ENCODE peak calls at places on chromosomes 1 and 21, in five cellular contexts. X is K562, G is keratinocyte, H is astrocyte, R is neuronal stem cell. I is an unnamed sample.

GRCh38 chr1:55128418-55128817 is 86.7 kb downstream of the USP24 start:
- DNase-seq in G (no peak), H (no peak), X (no peak), R (no peak), I (no peak)

GRCh38 chr1:156480411-156481192 is 20.0 kb downstream of the MEF2D start:
- DNase-seq in R (no peak), H (no peak), G (no peak), X (peak), I (peak)

GRCh38 chr1:77271851-77272250 is 10.0 kb upstream of the AK5 start:
- DNase-seq in G (no peak), H (peak), X (no peak), R (no peak), I (no peak)

GRCh38 chr1:56978819-56979218 is 13.0 kb upstream of the C8B start:
- DNase-seq in G (no peak), H (no peak), R (no peak), X (no peak), I (no peak)

GRCh38 chr1:235918481-235918880 is 51.8 kb upstream of the LYST start:
- DNase-seq in H (no peak), R (no peak), X (no peak), G (no peak), I (no peak)

GRCh38 chr21:38794978-38795377 is 10.8 kb upstream of the ETS2 start:
- DNase-seq in R (no peak), G (no peak), X (no peak), H (no peak), I (no peak)

GRCh38 chr1:153443486-153443885 is 17.0 kb downstream of the S100A7 start:
- DNase-seq in G (no peak), R (no peak), X (no peak), H (no peak), I (no peak)

GRCh38 chr1:37497832-37498231 is 16.7 kb downstream of the MEAF6 start:
- DNase-seq in G (no peak), R (no peak), H (no peak), X (no peak), I (no peak)

GRCh38 chr1:197485790-197486189 is 217.7 kb downstream of the CRB1 start:
- DNase-seq in X (no peak), R (no peak), H (no peak), G (no peak), I (no peak)

GRCh38 chr1:71086331-71086730 is 5.5 kb upstream of the ZRANB2 start:
- DNase-seq in X (no peak), G (peak), R (no peak), H (peak), I (no peak)

GRCh38 chr1:63954187-63954586 is 180.4 kb downstream of the ROR1 start:
- DNase-seq in R (no peak), H (no peak), X (no peak), G (no peak), I (no peak)

GRCh38 chr21:26881504-26882228 is 36.5 kb upstream of the ADAMTS1 start:
- DNase-seq in X (no peak), G (no peak), R (peak), H (peak), I (no peak)

GRCh38 chr21:36059823-36060158 is 535 bp downstream of the SETD4 start:
- DNase-seq in H (no peak), G (no peak), X (peak), R (no peak), I (no peak)

GRCh38 chr1:170620164-170620563 is 43.8 kb upstream of the PRRX1 start:
- DNase-seq in H (peak), G (no peak), X (no peak), R (no peak), I (no peak)

GRCh38 chr1:33599516-33600115 is 127.2 kb downstream of the ZSCAN20 start:
- DNase-seq in X (no peak), R (no peak), H (no peak), G (no peak), I (no peak)

GRCh38 chr1:907611-908451 is 15.9 kb upstream of the SAMD11 start:
- DNase-seq in X (no peak), G (no peak), H (no peak), R (no peak), I (no peak)

GRCh38 chr1:1022322-1023090 is 2.6 kb downstream of the AGRN start:
- DNase-seq in H (no peak), X (no peak), R (no peak), G (no peak), I (no peak)

GRCh38 chr1:161733526-161733925 is 12.2 kb downstream of the FCRLB start:
- DNase-seq in X (no peak), G (no peak), H (peak), R (no peak), I (no peak)

GRCh38 chr1:52216907-52217458 is 75.1 kb downstream of the ZFYVE9 start:
- DNase-seq in H (no peak), G (no peak), R (no peak), X (no peak), I (no peak)

GRCh38 chr1:204826970-204827369 is 43.7 kb upstream of the NFASC start:
- DNase-seq in R (no peak), X (peak), H (no peak), G (no peak), I (no peak)

GRCh38 chr1:60573726-60574409 is 500.3 kb upstream of the C1orf87 start:
- DNase-seq in R (no peak), G (peak), X (no peak), H (peak), I (no peak)

GRCh38 chr1:169184812-169185211 is 78.3 kb downstream of the ATP1B1 start:
- DNase-seq in H (no peak), G (no peak), R (no peak), X (no peak), I (no peak)

GRCh38 chr1:231808990-231809389 is 182.4 kb downstream of the DISC1 start:
- DNase-seq in H (peak), R (no peak), G (no peak), X (no peak), I (no peak)

GRCh38 chr1:218339267-218339831 is 5.8 kb upstream of the TGFB2 start:
- DNase-seq in X (peak), R (no peak), H (peak), G (no peak), I (no peak)

GRCh38 chr1:3676581-3677410 is 24.5 kb downstream of the TP73 start:
- DNase-seq in H (no peak), R (no peak), X (no peak), G (no peak), I (peak)

GRCh38 chr21:45868488-45868887 is 113.1 kb upstream of the COL6A1 start:
- DNase-seq in H (no peak), R (no peak), G (no peak), X (no peak), I (no peak)

DNA sequence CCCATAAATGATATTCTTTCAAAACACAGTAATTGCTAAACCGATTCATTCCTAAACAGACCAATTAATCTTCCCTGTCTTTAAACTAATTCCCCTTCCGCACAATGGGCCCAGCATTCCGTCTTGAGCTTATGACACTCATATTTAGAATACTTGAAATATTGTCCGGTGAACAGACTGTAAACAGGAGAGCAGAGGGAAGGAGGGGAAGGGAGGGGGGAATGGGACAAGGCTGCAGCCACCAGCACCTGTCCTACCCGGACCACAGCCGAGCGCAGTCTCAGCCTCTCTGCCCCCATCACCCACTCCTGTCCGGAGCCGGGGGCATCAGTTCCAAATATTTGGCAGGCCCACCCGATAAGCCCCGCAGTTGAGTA is 112.8 kb upstream of the GADD45A start:
- DNase-seq in H (peak), G (no peak), X (no peak), R (no peak), I (no peak)
- H2AFZ ChIP-seq in H (no peak), G (peak), X (no peak), R (no peak), I (no peak)

GRCh38 chr1:25079048-25079447 is 149.0 kb upstream of the RUNX3 start:
- DNase-seq in X (no peak), H (no peak), G (no peak), R (no peak), I (no peak)

GRCh38 chr1:25082216-25082899 is 149.9 kb downstream of the SYF2 start:
- DNase-seq in X (no peak), R (no peak), H (peak), G (no peak), I (no peak)

GRCh38 chr1:25082995-25083394 is 149.3 kb downstream of the SYF2 start:
- DNase-seq in H (no peak), G (no peak), R (no peak), X (no peak), I (no peak)

GRCh38 chr1:25081496-25081895 is 150.8 kb downstream of the SYF2 start:
- DNase-seq in H (no peak), G (no peak), R (no peak), X (no peak), I (no peak)

DNA sequence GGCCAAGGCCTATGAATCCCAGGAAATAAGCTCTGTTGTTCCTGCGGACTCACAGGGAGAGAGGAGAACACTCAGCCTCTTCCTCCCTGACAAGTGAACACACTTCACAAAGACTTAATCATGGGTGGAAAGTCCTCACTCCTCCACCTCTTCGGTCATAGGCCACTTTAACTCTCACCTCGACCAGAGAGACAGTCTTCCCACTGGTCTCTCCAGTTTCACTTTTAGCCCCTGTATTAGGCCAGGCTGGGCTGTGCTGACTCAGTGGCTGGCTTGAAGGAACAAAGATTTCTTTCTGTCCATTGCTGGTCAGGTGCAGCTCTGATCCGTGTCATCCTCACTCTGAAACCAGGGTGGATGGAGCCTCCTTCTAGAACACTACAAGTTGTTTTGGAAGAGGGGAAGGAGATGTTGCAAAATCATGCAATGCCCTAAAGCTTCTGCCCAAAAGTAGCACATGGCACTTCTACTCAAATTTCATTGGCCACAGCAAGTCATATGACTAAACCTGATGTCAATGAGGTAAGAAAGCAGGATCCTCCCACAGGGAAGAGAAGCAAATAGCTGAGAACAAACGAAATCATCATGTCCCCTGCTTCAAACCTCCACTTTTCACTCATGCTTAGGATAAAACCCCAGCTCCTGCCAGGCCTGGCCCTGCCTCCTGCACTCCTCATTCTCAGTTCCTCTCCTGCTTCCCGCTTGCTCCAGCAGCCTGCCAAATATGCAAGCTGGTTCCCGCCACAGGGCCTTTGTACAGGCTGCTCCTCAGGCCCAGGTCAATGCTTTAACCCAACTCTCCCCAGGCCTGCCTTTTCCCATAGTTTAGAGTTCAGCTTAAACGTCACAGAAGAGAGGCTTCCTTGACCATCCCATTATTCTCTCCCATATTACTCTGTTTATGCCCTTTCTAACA is 150.5 kb upstream of the RUNX3 start:
- DNase-seq in X (peak), H (no peak), R (no peak), G (no peak), I (no peak)
- H2AFZ ChIP-seq in X (peak), H (no peak), R (no peak), G (no peak), I (peak)

DNA sequence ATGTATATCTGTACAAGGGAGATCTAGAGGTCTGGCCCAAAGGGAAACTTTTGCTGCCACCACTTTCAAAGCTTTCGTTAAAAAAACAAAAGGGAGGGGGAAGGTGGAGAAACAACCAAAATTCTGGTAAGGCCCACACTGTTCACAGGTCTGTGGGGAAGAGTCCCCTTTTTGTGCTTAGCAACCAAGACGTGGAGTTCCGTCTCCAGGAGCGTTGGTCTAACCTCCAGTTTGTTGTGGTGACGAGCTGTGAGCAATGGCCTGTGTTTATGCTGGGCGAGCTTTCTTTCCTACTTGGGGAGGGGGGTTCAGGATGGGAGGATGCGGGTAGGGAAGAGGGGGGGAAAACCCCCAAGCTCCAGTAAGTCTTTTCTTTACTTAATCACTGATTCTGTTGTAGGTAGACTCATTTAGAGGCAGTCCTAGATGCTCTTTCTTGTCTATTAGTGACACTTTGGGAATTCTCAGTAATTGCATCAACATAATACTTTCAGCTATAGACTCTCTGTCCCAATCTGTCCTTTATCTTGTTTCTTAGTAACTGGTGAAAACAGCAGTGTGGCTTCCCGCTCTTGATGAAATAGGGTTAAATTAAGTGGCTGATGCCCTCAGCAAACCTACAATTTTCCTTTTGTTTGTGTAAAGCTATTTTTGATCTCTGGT is 1.5 kb downstream of the HIPK1 start:
- DNase-seq in R (peak), X (peak), H (peak), G (no peak), I (peak)
- H2AFZ ChIP-seq in R (peak), X (peak), H (peak), G (peak), I (peak)

GRCh38 chr1:54124472-54124871 is 28.3 kb downstream of the CDCP2 start:
- DNase-seq in X (no peak), R (no peak), G (no peak), H (no peak), I (no peak)
- H2AFZ ChIP-seq in X (no peak), R (no peak), G (no peak), H (no peak), I (no peak)

GRCh38 chr1:182680901-182681300 is 3.5 kb downstream of the RGS8 start:
- DNase-seq in R (no peak), X (no peak), H (no peak), G (no peak), I (no peak)

GRCh38 chr1:182681516-182681915 is 2.9 kb downstream of the RGS8 start:
- DNase-seq in X (no peak), H (no peak), R (no peak), G (no peak), I (no peak)

GRCh38 chr1:182684128-182684828 is at the start of gene RGS8:
- DNase-seq in R (no peak), X (no peak), G (no peak), H (no peak), I (no peak)

GRCh38 chr1:182685186-182685585 is 799 bp upstream of the RGS8 start:
- DNase-seq in X (no peak), R (no peak), H (no peak), G (no peak), I (no peak)

GRCh38 chr1:182682898-182683501 is 1.4 kb downstream of the RGS8 start:
- DNase-seq in R (no peak), G (no peak), X (no peak), H (no peak), I (no peak)
- H2AFZ ChIP-seq in R (no peak), G (no peak), X (no peak), H (no peak), I (no peak)

DNA sequence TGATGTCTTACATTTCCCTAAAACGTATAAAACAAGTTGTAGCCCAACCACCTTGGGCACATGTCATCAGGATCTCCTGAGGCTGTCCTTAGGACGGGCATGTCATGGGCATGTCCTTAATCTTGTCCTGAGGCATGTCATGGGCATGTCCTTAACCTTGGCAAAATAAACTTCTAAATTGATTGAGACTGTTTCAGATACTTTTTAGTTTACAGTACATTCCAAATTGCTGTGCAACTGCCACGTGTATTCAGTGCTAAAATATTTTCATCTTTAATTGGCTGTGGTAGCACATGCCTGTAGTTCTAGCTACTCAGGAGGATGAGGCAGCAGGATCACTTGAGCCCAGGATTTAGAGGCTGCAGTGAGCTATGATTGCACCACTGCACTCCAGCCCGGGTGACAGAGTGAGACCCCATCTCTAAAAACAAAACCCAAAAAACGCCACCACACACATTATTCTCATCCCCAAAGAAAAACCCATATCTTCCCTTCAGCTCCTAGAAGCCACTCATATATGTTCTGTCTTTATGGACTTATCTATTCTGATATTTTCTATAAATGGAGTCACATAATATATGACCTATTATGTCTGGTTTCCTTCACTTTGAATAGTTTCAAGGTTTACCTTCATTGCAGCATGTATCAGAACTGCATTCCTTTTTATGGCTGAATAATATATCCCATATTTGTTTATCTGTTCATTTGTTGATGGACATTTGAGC is 96.0 kb upstream of the BTG3 start:
- DNase-seq in G (no peak), X (no peak), R (no peak), H (no peak), I (no peak)
- H2AFZ ChIP-seq in G (peak), X (no peak), R (no peak), H (no peak), I (no peak)

GRCh38 chr21:21460979-21461378 is 462.8 kb downstream of the NCAM2 start:
- DNase-seq in H (no peak), G (no peak), R (no peak), X (no peak), I (no peak)
- H2AFZ ChIP-seq in H (no peak), G (no peak), R (no peak), X (no peak), I (no peak)

DNA sequence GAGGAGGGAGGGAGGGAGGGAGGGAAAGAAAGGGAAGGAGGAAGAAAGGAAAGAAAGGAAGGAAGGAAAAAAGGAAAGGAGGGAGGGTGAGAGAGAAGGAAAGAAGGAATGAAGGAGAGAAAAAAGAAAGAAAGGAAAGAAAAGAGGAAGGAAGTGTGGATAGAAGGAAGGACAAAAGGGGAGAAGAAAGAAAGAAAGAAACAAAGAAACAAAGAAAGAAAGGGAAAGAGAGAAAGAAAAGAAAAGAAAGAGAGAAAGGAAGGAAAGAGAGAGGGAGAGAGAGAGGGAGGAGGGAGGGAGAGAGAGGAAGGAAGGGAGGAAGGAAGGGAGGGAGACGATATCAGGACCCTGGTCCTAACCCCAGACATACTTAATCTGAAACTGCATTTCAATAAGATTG is 146.2 kb upstream of the ZC3H11B start:
- DNase-seq in H (no peak), R (no peak), G (no peak), X (no peak), I (no peak)
- H2AFZ ChIP-seq in H (no peak), R (no peak), G (no peak), X (no peak), I (no peak)

DNA sequence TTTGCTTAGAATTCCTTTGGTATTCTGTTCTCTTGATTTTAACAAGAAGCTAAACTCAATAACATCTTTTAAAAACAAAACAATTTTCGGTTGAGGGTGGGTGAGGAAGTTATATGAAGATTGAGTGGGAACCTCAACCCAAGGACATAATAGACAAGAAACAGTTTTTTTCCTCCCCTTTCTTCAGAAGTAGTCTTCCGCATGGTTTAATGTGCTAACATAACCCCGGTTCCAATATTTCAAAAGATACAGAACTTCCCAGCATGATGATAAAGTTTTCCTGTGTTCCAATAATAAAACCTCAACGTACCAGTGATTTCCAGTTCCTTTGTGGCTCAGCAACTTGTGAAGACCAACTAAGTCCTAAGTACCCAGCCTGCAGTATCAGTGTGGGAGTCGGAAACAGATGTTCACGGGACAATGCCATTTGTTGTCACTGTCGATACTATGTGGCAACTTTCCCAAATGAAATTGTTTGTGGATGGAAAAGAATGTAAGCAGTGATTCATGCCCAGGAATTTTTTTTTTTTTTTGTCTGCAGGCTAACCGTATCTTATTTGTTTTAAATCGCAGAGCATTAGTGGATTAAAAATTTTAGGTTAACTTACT is 48.5 kb downstream of the NR5A2 start:
- DNase-seq in R (no peak), H (peak), G (no peak), X (no peak), I (no peak)
- H2AFZ ChIP-seq in R (no peak), H (no peak), G (no peak), X (no peak), I (no peak)